ENCODE peak calls at places on chromosomes 4 and X, in six cellular contexts. One of them, this sample, is unnamed. For H3K27me3, the result is how much of the 10 kb centered on the place peaks cover.

GRCh38 chr4:24991015-24991414 is 39.7 kb downstream of the LGI2 start:
- DNase-seq in upper lobe of left lung: no peak
- DNase-seq in K562: no peak
- DNase-seq in HCT116: no peak
- DNase-seq in sigmoid colon: no peak
- DNase-seq in GM12878: no peak
- DNase-seq in this sample: no peak

GRCh38 chr4:120718979-120719566 is 203.5 kb downstream of the PRDM5 start:
- DNase-seq in GM12878: no peak
- DNase-seq in sigmoid colon: no peak
- DNase-seq in upper lobe of left lung: no peak
- DNase-seq in K562: peak
- DNase-seq in HCT116: peak
- DNase-seq in this sample: no peak

GRCh38 chr4:70299643-70300042 is 35.1 kb upstream of the CABS1 start:
- DNase-seq in GM12878: no peak
- DNase-seq in K562: no peak
- DNase-seq in HCT116: no peak
- DNase-seq in sigmoid colon: no peak
- DNase-seq in upper lobe of left lung: no peak
- DNase-seq in this sample: no peak

GRCh38 chrX:40146471-40147398 is 49.0 kb upstream of the BCOR start:
- DNase-seq in GM12878: no peak
- DNase-seq in K562: no peak
- DNase-seq in HCT116: no peak
- DNase-seq in sigmoid colon: peak
- DNase-seq in upper lobe of left lung: peak
- DNase-seq in this sample: no peak

GRCh38 chr4:175412744-175413143 is 399.3 kb downstream of the GPM6A start:
- DNase-seq in upper lobe of left lung: no peak
- DNase-seq in GM12878: no peak
- DNase-seq in HCT116: no peak
- DNase-seq in sigmoid colon: no peak
- DNase-seq in K562: no peak
- DNase-seq in this sample: no peak

GRCh38 chr4:148355442-148356123 is 86.6 kb downstream of the NR3C2 start:
- DNase-seq in K562: no peak
- DNase-seq in upper lobe of left lung: no peak
- DNase-seq in GM12878: no peak
- DNase-seq in sigmoid colon: no peak
- DNase-seq in HCT116: no peak
- DNase-seq in this sample: no peak

GRCh38 chr4:87122252-87122651 is 98.2 kb downstream of the KLHL8 start:
- DNase-seq in sigmoid colon: peak
- DNase-seq in GM12878: no peak
- DNase-seq in upper lobe of left lung: no peak
- DNase-seq in HCT116: no peak
- DNase-seq in K562: no peak
- DNase-seq in this sample: no peak

GRCh38 chrX:40733691-40734090 is 1.7 kb downstream of the MED14 start:
- DNase-seq in upper lobe of left lung: no peak
- DNase-seq in K562: no peak
- DNase-seq in sigmoid colon: no peak
- DNase-seq in GM12878: no peak
- DNase-seq in HCT116: no peak
- DNase-seq in this sample: no peak

GRCh38 chrX:119695535-119696050 is 2.6 kb upstream of the SEPTIN6 start:
- DNase-seq in K562: no peak
- DNase-seq in HCT116: no peak
- DNase-seq in upper lobe of left lung: no peak
- DNase-seq in sigmoid colon: no peak
- DNase-seq in GM12878: no peak
- DNase-seq in this sample: no peak

GRCh38 chr4:54316139-54316538 is 87.0 kb downstream of the PDGFRA start:
- DNase-seq in sigmoid colon: no peak
- DNase-seq in K562: no peak
- DNase-seq in HCT116: no peak
- DNase-seq in upper lobe of left lung: no peak
- DNase-seq in GM12878: no peak
- DNase-seq in this sample: no peak

GRCh38 chr4:54315561-54315960 is 86.5 kb downstream of the PDGFRA start:
- DNase-seq in GM12878: peak
- DNase-seq in K562: no peak
- DNase-seq in HCT116: no peak
- DNase-seq in upper lobe of left lung: no peak
- DNase-seq in sigmoid colon: no peak
- DNase-seq in this sample: no peak

GRCh38 chr4:54318904-54319303 is 89.8 kb downstream of the PDGFRA start:
- DNase-seq in HCT116: peak
- DNase-seq in GM12878: no peak
- DNase-seq in sigmoid colon: no peak
- DNase-seq in K562: peak
- DNase-seq in upper lobe of left lung: no peak
- DNase-seq in this sample: no peak

GRCh38 chr4:54320826-54321320 is 91.8 kb downstream of the PDGFRA start:
- DNase-seq in HCT116: no peak
- DNase-seq in GM12878: no peak
- DNase-seq in upper lobe of left lung: no peak
- DNase-seq in K562: no peak
- DNase-seq in sigmoid colon: no peak
- DNase-seq in this sample: no peak

GRCh38 chr4:54317690-54318089 is 88.6 kb downstream of the PDGFRA start:
- DNase-seq in upper lobe of left lung: no peak
- DNase-seq in sigmoid colon: no peak
- DNase-seq in GM12878: no peak
- DNase-seq in K562: no peak
- DNase-seq in HCT116: no peak
- DNase-seq in this sample: no peak
- H3K27me3 ChIP-seq in upper lobe of left lung: under half
- H3K27me3 ChIP-seq in sigmoid colon: under half
- H3K27me3 ChIP-seq in GM12878: under half
- H3K27me3 ChIP-seq in K562: under half
- H3K27me3 ChIP-seq in HCT116: under half
- H3K27me3 ChIP-seq in this sample: under half

GRCh38 chr4:78558421-78558820 is 6.9 kb downstream of the ANXA3 start:
- DNase-seq in GM12878: no peak
- DNase-seq in upper lobe of left lung: no peak
- DNase-seq in K562: no peak
- DNase-seq in HCT116: no peak
- DNase-seq in sigmoid colon: no peak
- DNase-seq in this sample: no peak

GRCh38 chr4:78557841-78558240 is 6.3 kb downstream of the ANXA3 start:
- DNase-seq in upper lobe of left lung: no peak
- DNase-seq in sigmoid colon: no peak
- DNase-seq in GM12878: no peak
- DNase-seq in K562: no peak
- DNase-seq in HCT116: no peak
- DNase-seq in this sample: no peak

GRCh38 chr4:78562687-78563086 is 11.1 kb downstream of the ANXA3 start:
- DNase-seq in sigmoid colon: no peak
- DNase-seq in K562: no peak
- DNase-seq in HCT116: no peak
- DNase-seq in upper lobe of left lung: no peak
- DNase-seq in GM12878: no peak
- DNase-seq in this sample: no peak

GRCh38 chr4:78560296-78560963 is 8.9 kb downstream of the ANXA3 start:
- DNase-seq in sigmoid colon: no peak
- DNase-seq in upper lobe of left lung: no peak
- DNase-seq in K562: peak
- DNase-seq in GM12878: no peak
- DNase-seq in HCT116: peak
- DNase-seq in this sample: no peak

DNA sequence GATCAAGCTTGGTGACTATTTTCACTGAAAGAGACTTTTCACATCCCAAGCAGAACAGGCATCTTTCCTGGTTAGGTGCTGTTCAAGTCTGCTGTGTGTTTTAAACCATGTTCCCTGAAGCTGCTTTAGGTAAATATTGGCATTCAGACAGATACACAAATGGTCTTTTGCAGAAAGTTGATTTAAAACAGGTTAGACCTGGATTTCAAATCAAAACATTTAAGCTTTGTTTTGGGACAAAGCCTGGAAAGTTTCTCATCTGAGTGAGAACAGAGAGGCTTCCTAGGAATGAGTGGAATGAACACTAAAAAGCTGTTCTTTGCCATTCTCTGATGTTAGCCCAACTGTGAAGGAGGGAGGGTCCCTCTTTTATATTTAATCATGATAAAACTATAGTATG is 10.1 kb downstream of the ANXA3 start:
- DNase-seq in K562: no peak
- DNase-seq in GM12878: no peak
- DNase-seq in upper lobe of left lung: no peak
- DNase-seq in sigmoid colon: no peak
- DNase-seq in HCT116: no peak
- DNase-seq in this sample: no peak
- TF ChIP-seq POLR2AphosphoS5 in K562: no peak
- TF ChIP-seq POLR2AphosphoS5 in GM12878: no peak
- TF ChIP-seq POLR2AphosphoS5 in upper lobe of left lung: no peak
- TF ChIP-seq POLR2AphosphoS5 in sigmoid colon: no peak
- TF ChIP-seq POLR2AphosphoS5 in HCT116: no peak
- TF ChIP-seq POLR2AphosphoS5 in this sample: no peak

GRCh38 chr4:101102114-101102752 is 245.1 kb downstream of the PPP3CA start:
- DNase-seq in K562: no peak
- DNase-seq in upper lobe of left lung: no peak
- DNase-seq in sigmoid colon: peak
- DNase-seq in HCT116: no peak
- DNase-seq in GM12878: no peak
- DNase-seq in this sample: peak

GRCh38 chr4:101101072-101101471 is 246.3 kb downstream of the PPP3CA start:
- DNase-seq in HCT116: no peak
- DNase-seq in K562: no peak
- DNase-seq in sigmoid colon: no peak
- DNase-seq in upper lobe of left lung: no peak
- DNase-seq in GM12878: no peak
- DNase-seq in this sample: no peak

GRCh38 chr4:101104264-101105052 is 242.9 kb downstream of the PPP3CA start:
- DNase-seq in upper lobe of left lung: no peak
- DNase-seq in HCT116: no peak
- DNase-seq in K562: no peak
- DNase-seq in sigmoid colon: no peak
- DNase-seq in GM12878: no peak
- DNase-seq in this sample: no peak

GRCh38 chr4:101099001-101099400 is 248.3 kb downstream of the PPP3CA start:
- DNase-seq in sigmoid colon: no peak
- DNase-seq in K562: no peak
- DNase-seq in GM12878: no peak
- DNase-seq in HCT116: no peak
- DNase-seq in upper lobe of left lung: no peak
- DNase-seq in this sample: no peak

GRCh38 chr4:101103381-101104142 is 243.8 kb downstream of the PPP3CA start:
- DNase-seq in GM12878: no peak
- DNase-seq in upper lobe of left lung: no peak
- DNase-seq in K562: no peak
- DNase-seq in sigmoid colon: no peak
- DNase-seq in HCT116: no peak
- DNase-seq in this sample: no peak
- H3K27ac ChIP-seq in GM12878: peak
- H3K27ac ChIP-seq in upper lobe of left lung: no peak
- H3K27ac ChIP-seq in K562: no peak
- H3K27ac ChIP-seq in sigmoid colon: peak
- H3K27ac ChIP-seq in HCT116: peak
- H3K27ac ChIP-seq in this sample: peak

DNA sequence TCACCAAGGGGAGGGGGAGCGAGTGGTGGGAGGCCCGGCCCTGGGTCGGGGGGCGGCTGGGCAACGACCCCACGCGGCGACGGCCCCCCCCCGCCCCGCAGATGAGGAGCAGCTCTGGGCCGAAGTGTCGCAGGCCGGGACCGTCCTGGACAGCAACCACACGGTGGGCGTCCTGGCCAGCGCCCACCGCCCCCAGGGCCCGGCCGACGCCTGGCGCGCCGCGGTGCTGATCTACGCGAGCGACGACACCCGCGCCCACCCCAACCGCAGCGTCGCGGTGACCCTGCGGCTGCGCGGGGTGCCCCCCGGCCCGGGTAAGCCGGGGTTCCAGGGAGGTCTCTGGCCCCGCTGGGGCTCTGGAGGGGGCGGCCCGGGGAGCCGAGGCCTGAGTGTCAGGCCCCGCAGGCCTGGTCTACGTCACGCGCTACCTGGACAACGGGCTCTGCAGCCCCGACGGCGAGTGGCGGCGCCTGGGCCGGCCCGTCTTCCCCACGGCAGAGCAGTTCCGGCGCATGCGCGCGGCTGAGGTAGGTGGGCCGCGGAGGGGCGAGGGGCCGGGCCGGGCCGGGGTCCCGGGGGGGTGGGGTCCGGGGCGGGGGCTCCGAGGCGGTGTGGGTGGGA is 8.7 kb upstream of the FGFRL1 start:
- DNase-seq in HCT116: no peak
- DNase-seq in sigmoid colon: no peak
- DNase-seq in upper lobe of left lung: peak
- DNase-seq in GM12878: no peak
- DNase-seq in K562: no peak
- DNase-seq in this sample: no peak
- H3K27me3 ChIP-seq in HCT116: under half
- H3K27me3 ChIP-seq in sigmoid colon: half or more
- H3K27me3 ChIP-seq in upper lobe of left lung: under half
- H3K27me3 ChIP-seq in GM12878: under half
- H3K27me3 ChIP-seq in K562: under half
- H3K27me3 ChIP-seq in this sample: under half

DNA sequence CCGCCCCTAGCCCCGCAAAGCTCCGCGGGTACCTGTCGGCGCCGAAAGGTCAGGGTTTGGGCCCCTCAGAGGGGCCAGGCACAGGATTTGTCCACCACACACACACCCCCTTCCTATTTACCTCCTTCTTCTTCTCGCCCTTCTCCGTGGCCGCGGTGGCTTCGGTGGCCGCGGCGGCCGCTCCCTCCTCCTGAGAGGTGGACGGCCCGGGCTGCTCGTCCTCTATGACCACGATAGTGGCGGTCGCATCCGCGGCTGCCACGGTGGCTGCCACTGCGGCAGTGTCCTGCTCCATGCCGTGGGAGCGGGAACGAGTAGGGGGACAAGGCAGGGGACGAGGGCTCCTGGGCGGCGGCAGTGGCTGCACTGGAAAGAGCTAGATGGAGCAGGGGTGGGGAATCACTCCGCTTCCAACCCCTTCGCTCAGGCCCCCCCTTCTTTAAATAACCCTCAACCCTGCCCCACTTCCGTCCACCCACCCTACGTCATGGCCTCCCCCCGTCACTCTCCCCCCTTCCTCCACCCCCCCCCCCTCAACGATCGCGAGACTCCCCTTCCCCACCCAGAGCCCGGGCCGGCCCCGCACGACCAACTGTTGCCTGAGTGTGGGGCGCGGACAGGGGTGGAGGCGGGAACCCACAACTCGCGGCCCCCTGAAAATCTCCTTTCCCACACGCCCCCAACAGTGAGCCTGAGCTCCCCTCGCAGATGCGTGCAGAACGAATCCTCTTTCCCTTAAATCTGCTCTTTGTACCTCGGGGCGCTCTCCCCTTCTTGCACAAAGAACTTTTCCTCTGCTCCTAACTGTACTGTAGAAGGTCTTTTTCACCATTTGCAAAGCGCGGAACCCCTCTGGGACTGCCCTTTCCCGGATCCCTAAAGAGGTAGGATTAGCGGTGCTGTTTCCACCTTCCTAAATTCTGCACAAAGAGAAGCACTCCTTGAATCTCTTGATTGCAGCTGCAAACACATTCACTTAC is at the start of gene SMARCA1:
- DNase-seq in GM12878: no peak
- DNase-seq in K562: no peak
- DNase-seq in sigmoid colon: peak
- DNase-seq in HCT116: peak
- DNase-seq in upper lobe of left lung: peak
- DNase-seq in this sample: peak
- TF ChIP-seq POLR2AphosphoS5 in GM12878: no peak
- TF ChIP-seq POLR2AphosphoS5 in K562: no peak
- TF ChIP-seq POLR2AphosphoS5 in sigmoid colon: peak
- TF ChIP-seq POLR2AphosphoS5 in HCT116: peak
- TF ChIP-seq POLR2AphosphoS5 in upper lobe of left lung: peak
- TF ChIP-seq POLR2AphosphoS5 in this sample: no peak

This sample was measured in breast epithelium.